ENCODE peak calls at places on chromosomes 12 and 14, in four cellular contexts. X is HepG2, N is K562, G is GM12878. C is an unnamed sample.

GRCh38 chr12:19829100-19829853 is 390.0 kb downstream of the AEBP2 start:
- DNase-seq in X (no peak), N (no peak), G (no peak), C (no peak)

GRCh38 chr14:67602995-67603545 is 3.0 kb upstream of the PIGH start:
- DNase-seq in X (no peak), N (no peak), G (peak; percentile 71), C (no peak)

GRCh38 chr14:85580536-85581165 is 50.7 kb downstream of the FLRT2 start:
- DNase-seq in X (no peak), N (no peak), G (no peak), C (no peak)

GRCh38 chr14:85537526-85537925 is 7.6 kb downstream of the FLRT2 start:
- DNase-seq in X (no peak), N (no peak), G (no peak), C (no peak)

GRCh38 chr12:1576410-1577240 is 17.8 kb downstream of the FBXL14 start:
- DNase-seq in X (no peak), N (peak; percentile 80), G (no peak), C (peak; percentile 37)

GRCh38 chr14:104096751-104097700 is 11.5 kb downstream of the ASPG start:
- DNase-seq in X (no peak), N (no peak), G (no peak), C (no peak)

GRCh38 chr12:130044991-130045621 is 117.2 kb upstream of the FZD10 start:
- DNase-seq in X (peak; percentile 75), N (no peak), G (no peak), C (no peak)

GRCh38 chr14:104209985-104210520 is 71.7 kb downstream of the KIF26A start:
- DNase-seq in X (no peak), N (no peak), G (no peak), C (no peak)

GRCh38 chr12:18165422-18165871 is 75.5 kb upstream of the RERGL start:
- DNase-seq in X (no peak), N (no peak), G (peak; percentile 82), C (no peak)

GRCh38 chr14:64117671-64118402 is 176.3 kb downstream of the ESR2 start:
- DNase-seq in X (no peak), N (no peak), G (no peak), C (no peak)

GRCh38 chr14:22380511-22381455 is 208.2 kb downstream of the DAD1 start:
- DNase-seq in X (no peak), N (no peak), G (no peak), C (no peak)

GRCh38 chr12:45991289-45992249 is 1.2 kb upstream of the SCAF11 start:
- DNase-seq in X (peak; percentile 76), N (peak; percentile 89), G (no peak), C (peak; percentile 79)

GRCh38 chr12:119649202-119649808 is 18.6 kb upstream of the PRKAB1 start:
- DNase-seq in X (no peak), N (peak; percentile 51), G (no peak), C (peak; percentile 68)

GRCh38 chr12:77648716-77649115 is 182.0 kb upstream of the NAV3 start:
- DNase-seq in X (no peak), N (no peak), G (no peak), C (no peak)

GRCh38 chr12:117580718-117581062 is 219.3 kb upstream of the NOS1 start:
- DNase-seq in X (no peak), N (peak; percentile 68), G (no peak), C (peak; percentile 70)

GRCh38 chr12:15334225-15334624 is 11.9 kb downstream of the PTPRO start:
- DNase-seq in X (no peak), N (no peak), G (no peak), C (no peak)

GRCh38 chr12:43501705-43502104 is 50.3 kb downstream of the ADAMTS20 start:
- DNase-seq in X (peak; percentile 3), N (peak; percentile 16), G (no peak), C (peak; percentile 56)

GRCh38 chr14:87916103-87916885 is 76.7 kb downstream of the GALC start:
- DNase-seq in X (no peak), N (no peak), G (no peak), C (peak; percentile 5)

GRCh38 chr14:36522347-36522971 is 2.4 kb upstream of the NKX2-1 start:
- DNase-seq in X (no peak), N (no peak), G (no peak), C (no peak)

GRCh38 chr14:99946652-99947489 is 118.4 kb upstream of the EVL start:
- DNase-seq in X (no peak), N (peak; percentile 53), G (no peak), C (peak; percentile 90)

GRCh38 chr14:58356268-58356667 is 39.5 kb upstream of the TOMM20L start:
- DNase-seq in X (no peak), N (no peak), G (no peak), C (no peak)

GRCh38 chr14:58354817-58355216 is 40.9 kb upstream of the TOMM20L start:
- DNase-seq in X (no peak), N (no peak), G (no peak), C (no peak)

DNA sequence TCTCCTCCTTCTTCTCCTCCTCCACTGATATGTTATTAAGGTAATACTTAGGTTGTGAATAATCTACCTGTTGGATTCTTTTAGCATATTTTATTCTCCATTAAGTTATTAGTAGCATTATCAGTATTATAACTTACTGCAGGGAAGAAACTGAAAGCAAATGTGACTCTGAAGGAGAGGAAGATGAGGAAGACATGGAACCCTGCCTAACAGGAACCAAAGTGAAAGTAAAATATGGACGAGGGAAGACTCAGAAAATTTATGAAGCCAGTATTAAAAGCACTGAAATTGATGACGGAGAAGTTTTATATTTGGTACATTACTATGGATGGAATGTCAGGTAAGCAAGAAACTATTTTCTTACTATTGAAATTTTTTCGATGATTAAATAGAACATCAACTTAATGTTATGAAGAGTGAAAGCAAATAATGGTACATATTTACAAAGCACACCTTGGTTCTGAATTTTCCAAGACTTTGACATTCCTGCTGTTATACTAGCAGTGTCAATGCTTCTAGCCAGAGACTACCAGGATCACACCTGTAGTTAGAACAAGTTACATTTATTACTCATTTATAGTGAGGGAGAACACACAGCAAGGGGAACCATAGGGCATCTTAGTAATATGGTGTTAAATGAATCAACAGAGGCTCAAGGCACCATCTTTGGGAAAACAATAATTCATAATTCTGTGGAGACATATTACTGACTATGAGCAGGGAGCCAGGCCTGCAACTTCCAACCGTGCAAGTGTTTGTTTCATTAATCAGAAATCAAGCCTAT is 42.0 kb upstream of the TOMM20L start:
- DNase-seq in X (no peak), N (no peak), G (no peak), C (no peak)
- TF ChIP-seq NFIC in X (no peak), N (no peak), G (no peak), C (no peak)

GRCh38 chr12:110937104-110937641 is 16.8 kb upstream of the MYL2 start:
- DNase-seq in X (peak; percentile 9), N (peak; percentile 69), G (no peak), C (peak; percentile 85)

GRCh38 chr12:110936367-110937103 is 16.2 kb upstream of the MYL2 start:
- DNase-seq in X (no peak), N (no peak), G (no peak), C (no peak)

GRCh38 chr12:110941391-110941790 is 21.0 kb upstream of the MYL2 start:
- DNase-seq in X (no peak), N (no peak), G (no peak), C (no peak)

GRCh38 chr12:110940296-110940695 is 19.9 kb upstream of the MYL2 start:
- DNase-seq in X (no peak), N (no peak), G (no peak), C (no peak)

GRCh38 chr12:110940933-110941332 is 20.6 kb upstream of the MYL2 start:
- DNase-seq in X (no peak), N (no peak), G (no peak), C (no peak)
- TF ChIP-seq YY1 in X (no peak), N (no peak), G (no peak), C (no peak)

GRCh38 chr12:3882896-3883564 is 9.8 kb upstream of the PARP11 start:
- DNase-seq in X (peak; percentile 29), N (peak; percentile 6), G (no peak), C (no peak)

GRCh38 chr12:3885179-3886094 is 12.2 kb upstream of the PARP11 start:
- DNase-seq in X (peak; percentile 36), N (peak; percentile 34), G (no peak), C (peak; percentile 30)

GRCh38 chr12:3881208-3881980 is 8.2 kb upstream of the PARP11 start:
- DNase-seq in X (no peak), N (no peak), G (no peak), C (no peak)

GRCh38 chr12:3884671-3885070 is 11.5 kb upstream of the PARP11 start:
- DNase-seq in X (no peak), N (no peak), G (no peak), C (no peak)

DNA sequence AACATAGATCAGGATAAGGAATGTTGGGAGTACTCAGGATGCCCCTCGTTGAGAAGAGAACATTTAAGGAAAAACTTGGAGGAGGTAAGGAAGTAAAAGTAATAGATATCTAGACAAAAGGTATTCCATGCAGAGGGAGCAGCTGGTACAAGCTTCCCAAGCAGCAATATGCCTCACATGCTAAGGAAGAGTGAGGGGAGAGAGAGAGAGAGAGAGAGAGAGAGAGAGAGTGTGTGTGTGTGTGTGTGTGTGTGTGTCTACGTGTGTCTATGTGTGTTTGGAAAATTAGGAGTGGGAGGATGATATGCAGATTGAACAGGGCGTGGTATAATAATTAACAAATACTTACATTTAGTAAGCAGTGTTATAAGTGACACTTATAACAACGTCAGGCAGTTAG is 9.2 kb upstream of the PARP11 start:
- DNase-seq in X (no peak), N (no peak), G (no peak), C (no peak)
- H2AFZ ChIP-seq in X (no peak overlapping the region), N (no peak overlapping the region), G (no peak overlapping the region), C (no peak overlapping the region)

GRCh38 chr14:95491936-95492608 is 24.4 kb downstream of the SYNE3 start:
- DNase-seq in X (no peak), N (no peak), G (no peak), C (no peak)

GRCh38 chr14:95489163-95489887 is 27.1 kb downstream of the SYNE3 start:
- DNase-seq in X (peak; percentile 46), N (no peak), G (no peak), C (no peak)

GRCh38 chr14:95490127-95490526 is 26.3 kb downstream of the SYNE3 start:
- DNase-seq in X (no peak), N (no peak), G (no peak), C (no peak)

GRCh38 chr14:95488376-95489162 is 27.9 kb downstream of the SYNE3 start:
- DNase-seq in X (no peak), N (no peak), G (no peak), C (no peak)

GRCh38 chr14:95490727-95491451 is 25.6 kb downstream of the SYNE3 start:
- DNase-seq in X (no peak), N (no peak), G (no peak), C (no peak)
- TF ChIP-seq NFIC in X (no peak), N (no peak), G (no peak), C (no peak)

DNA sequence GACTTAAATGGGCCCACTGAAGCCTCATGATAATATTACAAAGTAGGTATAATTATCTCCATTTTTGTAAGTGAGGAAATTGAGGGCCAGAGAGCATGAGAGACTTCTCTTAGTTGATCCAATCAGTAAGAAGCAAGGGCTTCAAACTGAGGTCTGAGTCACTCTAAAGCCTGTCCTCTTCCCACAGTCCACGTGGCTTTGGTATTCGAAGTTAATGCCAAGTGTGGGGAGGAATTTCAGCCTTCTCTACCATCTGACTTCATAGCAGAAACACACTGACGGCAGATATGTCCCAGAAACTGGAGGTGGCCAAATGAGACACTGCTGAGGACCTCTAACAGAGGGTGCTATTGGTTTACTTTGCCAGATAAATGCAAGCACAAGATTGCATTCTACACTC is 114.4 kb upstream of the OVCH1 start:
- DNase-seq in X (no peak), N (no peak), G (no peak), C (no peak)
- TF ChIP-seq YY1 in X (no peak), N (no peak), G (no peak), C (no peak)